ENCODE peak calls at places on chromosomes 6 and 20, in seven cellular contexts. G is PC-3, P is IMR-90, N is right atrium auricular region, J is transverse colon, M is PC-9, B is breast epithelium. A is an unnamed sample.

GRCh38 chr6:21227486-21227885 is 366.1 kb upstream of the SOX4 start:
- DNase-seq in N (no peak), P (peak; percentile 54), B (no peak), G (peak; percentile 93), J (no peak), M (no peak), A (no peak)

GRCh38 chr6:159089909-159090308 is 45.1 kb upstream of the TAGAP start:
- DNase-seq in M (no peak), J (no peak), B (no peak), P (no peak), G (no peak), N (no peak), A (no peak)

GRCh38 chr20:46657618-46658017 is 6.4 kb upstream of the SLC13A3 start:
- DNase-seq in G (no peak), J (no peak), B (no peak), N (no peak), M (no peak), P (no peak), A (no peak)

GRCh38 chr20:24781061-24781980 is 167.7 kb upstream of the CST7 start:
- DNase-seq in G (peak; percentile 68), M (no peak), N (no peak), B (peak; percentile 24), P (peak; percentile 36), J (no peak), A (peak; percentile 38)

GRCh38 chr6:153231048-153231635 is 100.1 kb upstream of the RGS17 start:
- DNase-seq in J (peak; percentile 40), P (peak; percentile 12), B (no peak), M (no peak), N (no peak), G (peak; percentile 62), A (peak; percentile 4)

GRCh38 chr6:163099621-163100171 is 314.8 kb upstream of the QKI start:
- DNase-seq in G (no peak), P (no peak), J (no peak), B (no peak), M (no peak), N (no peak), A (no peak)

GRCh38 chr6:110250058-110250457 is 69.8 kb downstream of the CDC40 start:
- DNase-seq in J (no peak), M (no peak), P (no peak), G (no peak), N (no peak), B (no peak), A (no peak)

GRCh38 chr6:153162172-153162571 is 31.1 kb upstream of the RGS17 start:
- DNase-seq in P (peak; percentile 67), B (no peak), G (no peak), M (no peak), J (no peak), N (no peak), A (no peak)

GRCh38 chr20:62053465-62054196 is 12.1 kb downstream of the TAF4 start:
- DNase-seq in J (no peak), N (no peak), M (no peak), P (no peak), G (no peak), B (no peak), A (no peak)

GRCh38 chr20:44576297-44576696 is 6.1 kb upstream of the PKIG start:
- DNase-seq in J (no peak), M (peak; percentile 42), P (peak; percentile 67), N (no peak), G (peak; percentile 65), B (no peak), A (peak; percentile 56)

GRCh38 chr6:19325335-19325789 is 511.8 kb upstream of the ID4 start:
- DNase-seq in P (no peak), J (no peak), N (no peak), B (no peak), G (no peak), M (no peak), A (no peak)

GRCh38 chr20:37163832-37164554 is 15.1 kb upstream of the RPN2 start:
- DNase-seq in B (no peak), J (no peak), N (no peak), M (no peak), G (no peak), P (no peak), A (no peak)

GRCh38 chr20:15098351-15098750 is 760.9 kb upstream of the FLRT3 start:
- DNase-seq in M (no peak), N (no peak), G (no peak), B (no peak), J (no peak), P (no peak), A (no peak)

GRCh38 chr6:53492860-53493634 is 51.9 kb downstream of the GCLC start:
- DNase-seq in G (peak; percentile 84), P (peak; percentile 73), J (no peak), N (no peak), M (no peak), B (no peak), A (peak; percentile 50)

GRCh38 chr6:37456816-37457560 is 24.0 kb downstream of the CMTR1 start:
- DNase-seq in P (peak; percentile 82), J (no peak), G (peak; percentile 44), M (no peak), N (no peak), B (no peak), A (peak; percentile 92)

GRCh38 chr20:5642155-5642981 is 107.8 kb upstream of the SHLD1 start:
- DNase-seq in J (peak; percentile 42), B (no peak), M (peak; percentile 65), N (peak; percentile 65), P (no peak), G (no peak), A (peak; percentile 13)

DNA sequence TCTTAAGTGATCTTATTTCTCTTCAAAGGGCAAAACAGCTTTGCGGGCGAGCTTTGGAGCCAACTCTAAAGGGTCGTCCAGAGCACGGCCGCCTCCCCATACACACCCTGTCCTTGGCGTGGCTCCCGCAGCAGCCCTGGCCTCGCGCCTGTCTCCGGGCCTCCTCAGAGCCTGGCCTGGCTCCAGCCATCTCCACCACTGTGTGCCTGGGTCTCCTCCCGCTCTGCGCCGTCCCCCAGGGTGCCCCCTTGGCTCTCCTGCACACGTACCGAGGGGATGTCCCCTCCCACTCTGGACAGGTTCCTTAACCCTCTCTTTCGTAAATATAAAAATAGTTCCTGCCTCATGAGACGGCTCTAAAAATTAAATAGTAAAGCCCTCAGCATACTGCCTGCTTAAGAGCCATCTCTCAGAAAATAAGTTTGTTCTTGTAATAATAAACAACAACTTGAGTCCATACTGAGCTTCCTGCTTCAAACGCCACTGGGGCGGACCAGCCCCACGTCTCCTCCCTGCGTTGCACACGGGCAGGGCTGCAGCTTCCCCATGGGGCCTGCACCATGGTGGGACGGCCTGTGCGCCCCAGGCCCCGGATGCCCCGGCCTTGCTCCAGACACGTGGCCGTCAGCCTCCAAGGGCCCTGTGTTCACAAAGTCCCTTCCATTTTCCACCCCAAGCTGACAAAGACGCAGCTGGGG is 226.2 kb downstream of the TTLL2 start:
- DNase-seq in B (no peak), J (peak; percentile 68), P (no peak), M (no peak), G (no peak), N (peak; percentile 82), A (peak; percentile 70)
- H3K4me3 ChIP-seq in B (no peak overlapping the region), J (no peak overlapping the region), P (no peak overlapping the region), M (no peak overlapping the region), G (no peak overlapping the region), N (no peak overlapping the region), A (no peak overlapping the region)

GRCh38 chr6:90028995-90029635 is 134.8 kb downstream of the GJA10 start:
- DNase-seq in J (no peak), N (no peak), G (no peak), M (no peak), P (no peak), B (no peak), A (no peak)
- H3K4me3 ChIP-seq in J (no peak overlapping the region), N (no peak overlapping the region), G (no peak overlapping the region), M (no peak overlapping the region), P (no peak overlapping the region), B (no peak overlapping the region), A (no peak overlapping the region)

GRCh38 chr6:111664565-111665039 is 58.9 kb upstream of the TRAF3IP2 start:
- DNase-seq in J (no peak), M (no peak), N (no peak), G (no peak), B (no peak), P (no peak), A (no peak)
- H3K4me3 ChIP-seq in J (no peak overlapping the region), M (no peak overlapping the region), N (no peak overlapping the region), G (no peak overlapping the region), B (no peak overlapping the region), P (no peak overlapping the region), A (no peak overlapping the region)

GRCh38 chr20:10314198-10314597 is 95.6 kb downstream of the SNAP25 start:
- DNase-seq in M (no peak), G (no peak), B (no peak), N (no peak), P (peak; percentile 79), J (no peak), A (peak; percentile 29)
- H3K4me3 ChIP-seq in M (no peak overlapping the region), G (no peak overlapping the region), B (no peak overlapping the region), N (no peak overlapping the region), P (no peak overlapping the region), J (no peak overlapping the region), A (no peak overlapping the region)

DNA sequence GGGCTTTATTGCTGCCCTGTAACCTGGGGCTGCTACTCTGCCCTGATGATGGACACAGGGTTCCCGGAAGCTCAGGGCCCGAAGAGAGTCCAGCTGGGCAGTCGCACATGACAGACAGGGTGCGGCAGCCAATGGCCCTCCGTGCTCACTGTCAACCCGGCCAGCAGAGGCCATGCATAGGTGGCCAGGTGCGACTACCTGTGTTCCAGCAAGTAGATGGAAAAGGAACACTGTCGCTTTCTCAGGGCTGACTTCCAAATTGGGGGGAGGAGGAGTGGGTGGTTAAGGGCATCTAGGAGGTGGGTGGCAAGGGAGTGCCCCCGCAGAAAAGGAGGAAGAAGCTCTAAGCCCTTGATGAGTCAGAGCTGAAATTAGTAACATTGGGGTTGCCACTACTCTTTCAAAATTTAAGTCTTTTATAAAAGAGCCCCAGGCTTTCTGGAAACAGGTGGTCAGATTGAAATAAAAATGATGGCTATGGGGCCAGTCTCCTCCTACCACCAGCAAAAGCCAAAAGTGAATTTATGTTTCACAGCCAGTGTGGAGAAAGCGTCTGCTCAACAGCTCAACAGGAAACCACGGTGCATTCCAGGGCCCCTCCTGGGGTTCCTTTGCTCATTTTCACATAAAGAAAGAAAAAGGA is 2.3 kb upstream of the RAMACL start:
- DNase-seq in B (no peak), J (peak; percentile 25), P (peak; percentile 76), M (no peak), G (no peak), N (no peak), A (peak; percentile 56)
- H3K4me3 ChIP-seq in B (no peak overlapping the region), J (no peak overlapping the region), P (no peak overlapping the region), M (no peak overlapping the region), G (no peak overlapping the region), N (no peak overlapping the region), A (no peak overlapping the region)

GRCh38 chr6:10407674-10408054 is 7.2 kb downstream of the TFAP2A start:
- DNase-seq in M (no peak), J (no peak), N (no peak), B (no peak), G (peak; percentile 35), P (no peak), A (no peak)
- H3K4me3 ChIP-seq in M (peak overlapping the region; percentile 88), J (no peak overlapping the region), N (no peak overlapping the region), B (peak overlapping the region; percentile 59), G (peak overlapping the region; percentile 91), P (no peak overlapping the region), A (peak overlapping the region; percentile 77)